ENCODE peak calls at places on chromosomes 1 and 21, in four cellular contexts. One of them, this sample, is unnamed.

GRCh38 chr1:218479436-218480115 is 134.4 kb downstream of the TGFB2 start:
- DNase-seq in activated CD8-positive, alpha-beta T cell treated with anti-CD3 and anti-CD28 coated beads, Interleukin-2, amount 10 ng/mL, durations not matched to agents 7 days and 5 days: no peak
- DNase-seq in KBM-7: no peak
- DNase-seq in anterior cingulate cortex: no peak
- DNase-seq in this sample: no peak

GRCh38 chr21:14686466-14687276 is 140.6 kb upstream of the SAMSN1 start:
- DNase-seq in activated CD8-positive, alpha-beta T cell treated with anti-CD3 and anti-CD28 coated beads, Interleukin-2, amount 10 ng/mL, durations not matched to agents 7 days and 5 days: no peak
- DNase-seq in KBM-7: peak
- DNase-seq in anterior cingulate cortex: no peak
- DNase-seq in this sample: no peak

GRCh38 chr1:39105841-39106765 is 80.0 kb downstream of the NDUFS5 start:
- DNase-seq in activated CD8-positive, alpha-beta T cell treated with anti-CD3 and anti-CD28 coated beads, Interleukin-2, amount 10 ng/mL, durations not matched to agents 7 days and 5 days: peak
- DNase-seq in KBM-7: peak
- DNase-seq in anterior cingulate cortex: no peak
- DNase-seq in this sample: peak

GRCh38 chr1:214569357-214570004 is 18.1 kb upstream of the PTPN14 start:
- DNase-seq in activated CD8-positive, alpha-beta T cell treated with anti-CD3 and anti-CD28 coated beads, Interleukin-2, amount 10 ng/mL, durations not matched to agents 7 days and 5 days: no peak
- DNase-seq in KBM-7: no peak
- DNase-seq in anterior cingulate cortex: no peak
- DNase-seq in this sample: no peak

GRCh38 chr1:201683397-201683796 is 144.5 kb downstream of the NAV1 start:
- DNase-seq in activated CD8-positive, alpha-beta T cell treated with anti-CD3 and anti-CD28 coated beads, Interleukin-2, amount 10 ng/mL, durations not matched to agents 7 days and 5 days: no peak
- DNase-seq in KBM-7: no peak
- DNase-seq in anterior cingulate cortex: no peak
- DNase-seq in this sample: no peak

GRCh38 chr1:155192346-155193274 is 15.1 kb downstream of the THBS3 start:
- DNase-seq in activated CD8-positive, alpha-beta T cell treated with anti-CD3 and anti-CD28 coated beads, Interleukin-2, amount 10 ng/mL, durations not matched to agents 7 days and 5 days: peak
- DNase-seq in KBM-7: no peak
- DNase-seq in anterior cingulate cortex: no peak
- DNase-seq in this sample: peak

GRCh38 chr1:246549665-246550064 is 16.4 kb downstream of the TFB2M start:
- DNase-seq in activated CD8-positive, alpha-beta T cell treated with anti-CD3 and anti-CD28 coated beads, Interleukin-2, amount 10 ng/mL, durations not matched to agents 7 days and 5 days: no peak
- DNase-seq in KBM-7: no peak
- DNase-seq in anterior cingulate cortex: no peak
- DNase-seq in this sample: no peak

GRCh38 chr1:101187287-101187686 is 49.5 kb upstream of the S1PR1 start:
- DNase-seq in activated CD8-positive, alpha-beta T cell treated with anti-CD3 and anti-CD28 coated beads, Interleukin-2, amount 10 ng/mL, durations not matched to agents 7 days and 5 days: no peak
- DNase-seq in KBM-7: no peak
- DNase-seq in anterior cingulate cortex: no peak
- DNase-seq in this sample: no peak

GRCh38 chr1:118504231-118504644 is 319.2 kb upstream of the SPAG17 start:
- DNase-seq in activated CD8-positive, alpha-beta T cell treated with anti-CD3 and anti-CD28 coated beads, Interleukin-2, amount 10 ng/mL, durations not matched to agents 7 days and 5 days: no peak
- DNase-seq in KBM-7: no peak
- DNase-seq in anterior cingulate cortex: no peak
- DNase-seq in this sample: no peak

GRCh38 chr1:109985251-109986053 is 887 bp downstream of the AHCYL1 start:
- DNase-seq in activated CD8-positive, alpha-beta T cell treated with anti-CD3 and anti-CD28 coated beads, Interleukin-2, amount 10 ng/mL, durations not matched to agents 7 days and 5 days: no peak
- DNase-seq in KBM-7: no peak
- DNase-seq in anterior cingulate cortex: no peak
- DNase-seq in this sample: no peak

GRCh38 chr1:180632326-180633088 is 685 bp downstream of the XPR1 start:
- DNase-seq in activated CD8-positive, alpha-beta T cell treated with anti-CD3 and anti-CD28 coated beads, Interleukin-2, amount 10 ng/mL, durations not matched to agents 7 days and 5 days: peak
- DNase-seq in KBM-7: no peak
- DNase-seq in anterior cingulate cortex: no peak
- DNase-seq in this sample: peak

GRCh38 chr1:164796916-164797315 is 237.9 kb downstream of the PBX1 start:
- DNase-seq in activated CD8-positive, alpha-beta T cell treated with anti-CD3 and anti-CD28 coated beads, Interleukin-2, amount 10 ng/mL, durations not matched to agents 7 days and 5 days: no peak
- DNase-seq in KBM-7: no peak
- DNase-seq in anterior cingulate cortex: no peak
- DNase-seq in this sample: no peak

GRCh38 chr1:86430376-86430775 is 6.4 kb downstream of the CLCA2 start:
- DNase-seq in activated CD8-positive, alpha-beta T cell treated with anti-CD3 and anti-CD28 coated beads, Interleukin-2, amount 10 ng/mL, durations not matched to agents 7 days and 5 days: no peak
- DNase-seq in KBM-7: no peak
- DNase-seq in anterior cingulate cortex: no peak
- DNase-seq in this sample: no peak

GRCh38 chr1:207031016-207031415 is 1.5 kb downstream of the C1orf116 start:
- DNase-seq in activated CD8-positive, alpha-beta T cell treated with anti-CD3 and anti-CD28 coated beads, Interleukin-2, amount 10 ng/mL, durations not matched to agents 7 days and 5 days: no peak
- DNase-seq in KBM-7: no peak
- DNase-seq in anterior cingulate cortex: no peak
- DNase-seq in this sample: no peak

GRCh38 chr1:115496904-115497527 is 144.8 kb upstream of the VANGL1 start:
- DNase-seq in activated CD8-positive, alpha-beta T cell treated with anti-CD3 and anti-CD28 coated beads, Interleukin-2, amount 10 ng/mL, durations not matched to agents 7 days and 5 days: no peak
- DNase-seq in KBM-7: no peak
- DNase-seq in anterior cingulate cortex: no peak
- DNase-seq in this sample: no peak

GRCh38 chr1:20732071-20732587 is 374 bp downstream of the SH2D5 start:
- DNase-seq in activated CD8-positive, alpha-beta T cell treated with anti-CD3 and anti-CD28 coated beads, Interleukin-2, amount 10 ng/mL, durations not matched to agents 7 days and 5 days: peak
- DNase-seq in KBM-7: peak
- DNase-seq in anterior cingulate cortex: peak
- DNase-seq in this sample: peak

GRCh38 chr1:117796226-117796625 is 133.2 kb downstream of the GDAP2 start:
- DNase-seq in activated CD8-positive, alpha-beta T cell treated with anti-CD3 and anti-CD28 coated beads, Interleukin-2, amount 10 ng/mL, durations not matched to agents 7 days and 5 days: no peak
- DNase-seq in KBM-7: no peak
- DNase-seq in anterior cingulate cortex: no peak
- DNase-seq in this sample: no peak

GRCh38 chr1:117607471-117607870 is 1.6 kb downstream of the TENT5C start:
- DNase-seq in activated CD8-positive, alpha-beta T cell treated with anti-CD3 and anti-CD28 coated beads, Interleukin-2, amount 10 ng/mL, durations not matched to agents 7 days and 5 days: peak
- DNase-seq in KBM-7: peak
- DNase-seq in anterior cingulate cortex: no peak
- DNase-seq in this sample: peak

GRCh38 chr1:233613252-233614172 is at the start of gene KCNK1:
- DNase-seq in activated CD8-positive, alpha-beta T cell treated with anti-CD3 and anti-CD28 coated beads, Interleukin-2, amount 10 ng/mL, durations not matched to agents 7 days and 5 days: no peak
- DNase-seq in KBM-7: no peak
- DNase-seq in anterior cingulate cortex: peak
- DNase-seq in this sample: no peak

GRCh38 chr1:2378441-2378851 is 12.9 kb downstream of the MORN1 start:
- DNase-seq in activated CD8-positive, alpha-beta T cell treated with anti-CD3 and anti-CD28 coated beads, Interleukin-2, amount 10 ng/mL, durations not matched to agents 7 days and 5 days: no peak
- DNase-seq in KBM-7: no peak
- DNase-seq in anterior cingulate cortex: no peak
- DNase-seq in this sample: no peak